ENCODE peak calls at places on chromosomes 2 and 18, in six cellular contexts. One of them, this sample, is unnamed.

GRCh38 chr2:152525277-152525838 is 190.4 kb downstream of the FMNL2 start:
- DNase-seq in neural crest cell: no peak
- DNase-seq in GM06990: no peak
- DNase-seq in B cell: no peak
- DNase-seq in BJ: no peak
- DNase-seq in Peyer's patch: no peak
- DNase-seq in this sample: no peak

GRCh38 chr2:11807156-11808015 is 61.0 kb downstream of the LPIN1 start:
- DNase-seq in B cell: no peak
- DNase-seq in BJ: no peak
- DNase-seq in GM06990: no peak
- DNase-seq in Peyer's patch: no peak
- DNase-seq in neural crest cell: no peak
- DNase-seq in this sample: no peak

GRCh38 chr2:231670892-231671616 is 37.3 kb upstream of the PTMA start:
- DNase-seq in Peyer's patch: peak
- DNase-seq in neural crest cell: no peak
- DNase-seq in BJ: no peak
- DNase-seq in GM06990: no peak
- DNase-seq in B cell: no peak
- DNase-seq in this sample: no peak

GRCh38 chr2:97906309-97906708 is 89.4 kb downstream of the TMEM131 start:
- DNase-seq in Peyer's patch: no peak
- DNase-seq in neural crest cell: no peak
- DNase-seq in B cell: no peak
- DNase-seq in BJ: no peak
- DNase-seq in GM06990: no peak
- DNase-seq in this sample: no peak

GRCh38 chr2:206616141-206616540 is 26.1 kb upstream of the FAM237A start:
- DNase-seq in Peyer's patch: no peak
- DNase-seq in GM06990: no peak
- DNase-seq in B cell: no peak
- DNase-seq in BJ: no peak
- DNase-seq in neural crest cell: no peak
- DNase-seq in this sample: no peak

GRCh38 chr2:37550197-37550596 is 121.2 kb downstream of the CDC42EP3 start:
- DNase-seq in neural crest cell: no peak
- DNase-seq in B cell: no peak
- DNase-seq in BJ: no peak
- DNase-seq in GM06990: no peak
- DNase-seq in Peyer's patch: no peak
- DNase-seq in this sample: no peak

GRCh38 chr2:201182650-201183372 is at the start of gene CASP10:
- DNase-seq in Peyer's patch: no peak
- DNase-seq in B cell: peak
- DNase-seq in neural crest cell: no peak
- DNase-seq in GM06990: peak
- DNase-seq in BJ: no peak
- DNase-seq in this sample: no peak

GRCh38 chr2:30141136-30141535 is 5.7 kb upstream of the YPEL5 start:
- DNase-seq in BJ: no peak
- DNase-seq in B cell: no peak
- DNase-seq in Peyer's patch: no peak
- DNase-seq in GM06990: no peak
- DNase-seq in neural crest cell: no peak
- DNase-seq in this sample: no peak

GRCh38 chr2:100813527-100813926 is 6.4 kb upstream of the NPAS2 start:
- DNase-seq in GM06990: no peak
- DNase-seq in Peyer's patch: no peak
- DNase-seq in neural crest cell: no peak
- DNase-seq in BJ: no peak
- DNase-seq in B cell: no peak
- DNase-seq in this sample: no peak

GRCh38 chr2:100647709-100648108 is 84.9 kb downstream of the PDCL3 start:
- DNase-seq in BJ: no peak
- DNase-seq in B cell: no peak
- DNase-seq in Peyer's patch: no peak
- DNase-seq in neural crest cell: no peak
- DNase-seq in GM06990: no peak
- DNase-seq in this sample: peak

GRCh38 chr2:106885326-106885725 is 641 bp downstream of the ST6GAL2 start:
- DNase-seq in B cell: no peak
- DNase-seq in BJ: no peak
- DNase-seq in neural crest cell: peak
- DNase-seq in GM06990: no peak
- DNase-seq in Peyer's patch: no peak
- DNase-seq in this sample: no peak

GRCh38 chr18:38025433-38026038 is 459.9 kb upstream of the CELF4 start:
- DNase-seq in BJ: no peak
- DNase-seq in GM06990: no peak
- DNase-seq in Peyer's patch: no peak
- DNase-seq in neural crest cell: no peak
- DNase-seq in B cell: no peak
- DNase-seq in this sample: no peak

GRCh38 chr2:137208361-137208973 is 443.1 kb downstream of the THSD7B start:
- DNase-seq in Peyer's patch: no peak
- DNase-seq in B cell: no peak
- DNase-seq in BJ: no peak
- DNase-seq in neural crest cell: no peak
- DNase-seq in GM06990: no peak
- DNase-seq in this sample: no peak

GRCh38 chr18:80009661-80010550 is 21.5 kb upstream of the TXNL4A start:
- DNase-seq in BJ: peak
- DNase-seq in Peyer's patch: no peak
- DNase-seq in GM06990: no peak
- DNase-seq in neural crest cell: no peak
- DNase-seq in B cell: no peak
- DNase-seq in this sample: no peak

GRCh38 chr2:17057109-17058017 is 391.7 kb upstream of the CYRIA start:
- DNase-seq in neural crest cell: no peak
- DNase-seq in BJ: no peak
- DNase-seq in GM06990: no peak
- DNase-seq in B cell: no peak
- DNase-seq in Peyer's patch: no peak
- DNase-seq in this sample: no peak

GRCh38 chr2:104434363-104434792 is 419.5 kb upstream of the POU3F3 start:
- DNase-seq in GM06990: peak
- DNase-seq in Peyer's patch: no peak
- DNase-seq in BJ: no peak
- DNase-seq in B cell: no peak
- DNase-seq in neural crest cell: no peak
- DNase-seq in this sample: no peak

GRCh38 chr2:162368494-162368893 is 24.6 kb downstream of the GCA start:
- DNase-seq in GM06990: no peak
- DNase-seq in B cell: no peak
- DNase-seq in Peyer's patch: no peak
- DNase-seq in BJ: no peak
- DNase-seq in neural crest cell: no peak
- DNase-seq in this sample: no peak

GRCh38 chr2:151498178-151498577 is 88.5 kb downstream of the RIF1 start:
- DNase-seq in neural crest cell: no peak
- DNase-seq in BJ: no peak
- DNase-seq in GM06990: no peak
- DNase-seq in Peyer's patch: no peak
- DNase-seq in B cell: no peak
- DNase-seq in this sample: no peak

GRCh38 chr18:62239475-62239874 is 52.4 kb downstream of the RELCH start:
- DNase-seq in GM06990: no peak
- DNase-seq in B cell: no peak
- DNase-seq in BJ: no peak
- DNase-seq in Peyer's patch: no peak
- DNase-seq in neural crest cell: no peak
- DNase-seq in this sample: no peak

GRCh38 chr2:232463701-232464533 is 8.0 kb downstream of the ALPI start:
- DNase-seq in B cell: no peak
- DNase-seq in Peyer's patch: no peak
- DNase-seq in neural crest cell: no peak
- DNase-seq in GM06990: no peak
- DNase-seq in BJ: no peak
- DNase-seq in this sample: no peak

GRCh38 chr2:147364597-147364996 is 480.2 kb upstream of the ACVR2A start:
- DNase-seq in B cell: no peak
- DNase-seq in neural crest cell: no peak
- DNase-seq in BJ: no peak
- DNase-seq in Peyer's patch: no peak
- DNase-seq in GM06990: peak
- DNase-seq in this sample: no peak

GRCh38 chr18:25113081-25113480 is 238.9 kb downstream of the ZNF521 start:
- DNase-seq in BJ: no peak
- DNase-seq in B cell: no peak
- DNase-seq in Peyer's patch: no peak
- DNase-seq in neural crest cell: no peak
- DNase-seq in GM06990: no peak
- DNase-seq in this sample: no peak

GRCh38 chr2:155708052-155708451 is 624.5 kb downstream of the NR4A2 start:
- DNase-seq in Peyer's patch: no peak
- DNase-seq in neural crest cell: no peak
- DNase-seq in GM06990: no peak
- DNase-seq in B cell: no peak
- DNase-seq in BJ: no peak
- DNase-seq in this sample: no peak

GRCh38 chr2:163374282-163374681 is 361.5 kb downstream of the FIGN start:
- DNase-seq in GM06990: no peak
- DNase-seq in neural crest cell: no peak
- DNase-seq in BJ: no peak
- DNase-seq in B cell: no peak
- DNase-seq in Peyer's patch: no peak
- DNase-seq in this sample: no peak

GRCh38 chr2:226742346-226742745 is 57.3 kb downstream of the IRS1 start:
- DNase-seq in BJ: no peak
- DNase-seq in Peyer's patch: no peak
- DNase-seq in neural crest cell: no peak
- DNase-seq in GM06990: no peak
- DNase-seq in B cell: no peak
- DNase-seq in this sample: no peak

GRCh38 chr2:12957251-12957650 is 240.5 kb downstream of the TRIB2 start:
- DNase-seq in B cell: no peak
- DNase-seq in Peyer's patch: no peak
- DNase-seq in BJ: no peak
- DNase-seq in neural crest cell: no peak
- DNase-seq in GM06990: no peak
- DNase-seq in this sample: no peak

GRCh38 chr2:158009425-158009824 is 92.3 kb upstream of the UPP2 start:
- DNase-seq in B cell: no peak
- DNase-seq in BJ: no peak
- DNase-seq in GM06990: no peak
- DNase-seq in neural crest cell: no peak
- DNase-seq in Peyer's patch: no peak
- DNase-seq in this sample: no peak

GRCh38 chr2:175400975-175401374 is 219.5 kb upstream of the ATP5MC3 start:
- DNase-seq in neural crest cell: no peak
- DNase-seq in Peyer's patch: no peak
- DNase-seq in GM06990: no peak
- DNase-seq in B cell: no peak
- DNase-seq in BJ: no peak
- DNase-seq in this sample: no peak

DNA sequence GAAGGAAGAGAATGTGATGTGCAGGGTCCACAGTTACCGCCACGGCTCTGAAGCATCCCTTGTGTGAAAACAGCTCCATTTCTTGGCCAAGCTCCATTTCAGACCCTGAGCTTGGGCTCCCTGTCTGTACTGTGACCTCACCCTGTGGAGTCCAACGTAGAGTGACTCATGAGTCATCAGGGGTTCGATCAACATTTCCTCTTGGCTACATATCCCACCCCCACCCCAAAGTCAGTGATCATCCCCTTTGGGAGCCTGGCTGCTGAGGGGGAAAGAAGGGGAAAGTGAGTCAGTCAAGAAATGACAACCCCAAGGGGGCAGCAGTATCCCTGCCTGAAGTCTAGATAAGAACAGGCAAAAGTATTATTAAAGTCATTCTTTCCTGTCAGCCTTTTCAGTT is 62.2 kb downstream of the PAPOLG start:
- DNase-seq in neural crest cell: no peak
- DNase-seq in BJ: no peak
- DNase-seq in Peyer's patch: peak
- DNase-seq in GM06990: no peak
- DNase-seq in B cell: peak
- DNase-seq in this sample: no peak
- TF ChIP-seq CTCF in neural crest cell: no peak
- TF ChIP-seq CTCF in BJ: peak
- TF ChIP-seq CTCF in Peyer's patch: no peak
- TF ChIP-seq CTCF in GM06990: peak
- TF ChIP-seq CTCF in B cell: peak
- TF ChIP-seq CTCF in this sample: peak

DNA sequence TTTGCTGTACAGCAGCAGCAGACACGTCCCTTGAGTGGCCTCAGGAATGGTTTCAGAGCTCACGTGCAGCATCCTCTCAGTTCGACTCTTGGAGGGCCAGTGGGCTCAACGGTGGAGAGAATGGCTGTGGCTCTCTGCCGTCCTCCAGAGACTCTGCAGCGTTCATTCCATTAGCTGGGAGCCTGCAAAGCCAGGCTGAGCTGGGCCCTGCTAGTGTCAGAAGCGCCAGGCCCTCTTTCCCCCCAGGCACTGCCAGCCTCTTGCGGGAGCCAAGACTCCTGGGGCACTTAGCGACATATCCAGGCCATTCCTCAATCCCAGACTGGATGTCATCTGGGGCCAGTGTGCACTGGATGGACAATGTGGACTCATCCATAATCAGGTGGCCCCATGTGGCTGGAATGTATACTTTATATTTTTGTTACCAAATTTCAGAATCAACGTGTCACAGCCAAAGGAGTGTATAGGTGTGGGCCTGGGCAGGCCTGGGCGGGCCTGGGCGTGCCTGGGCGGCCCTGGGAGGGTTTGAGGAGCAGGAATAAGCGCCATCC is 125.1 kb upstream of the EPAS1 start:
- DNase-seq in GM06990: no peak
- DNase-seq in B cell: no peak
- DNase-seq in Peyer's patch: no peak
- DNase-seq in BJ: no peak
- DNase-seq in neural crest cell: no peak
- DNase-seq in this sample: no peak
- TF ChIP-seq CTCF in GM06990: no peak
- TF ChIP-seq CTCF in B cell: no peak
- TF ChIP-seq CTCF in Peyer's patch: no peak
- TF ChIP-seq CTCF in BJ: peak
- TF ChIP-seq CTCF in neural crest cell: no peak
- TF ChIP-seq CTCF in this sample: no peak

GRCh38 chr2:185738679-185739472 is at the start of gene FSIP2:
- DNase-seq in neural crest cell: peak
- DNase-seq in BJ: no peak
- DNase-seq in B cell: no peak
- DNase-seq in Peyer's patch: no peak
- DNase-seq in GM06990: peak
- DNase-seq in this sample: peak
- TF ChIP-seq CTCF in neural crest cell: peak
- TF ChIP-seq CTCF in BJ: peak
- TF ChIP-seq CTCF in B cell: peak
- TF ChIP-seq CTCF in Peyer's patch: peak
- TF ChIP-seq CTCF in GM06990: peak
- TF ChIP-seq CTCF in this sample: peak

DNA sequence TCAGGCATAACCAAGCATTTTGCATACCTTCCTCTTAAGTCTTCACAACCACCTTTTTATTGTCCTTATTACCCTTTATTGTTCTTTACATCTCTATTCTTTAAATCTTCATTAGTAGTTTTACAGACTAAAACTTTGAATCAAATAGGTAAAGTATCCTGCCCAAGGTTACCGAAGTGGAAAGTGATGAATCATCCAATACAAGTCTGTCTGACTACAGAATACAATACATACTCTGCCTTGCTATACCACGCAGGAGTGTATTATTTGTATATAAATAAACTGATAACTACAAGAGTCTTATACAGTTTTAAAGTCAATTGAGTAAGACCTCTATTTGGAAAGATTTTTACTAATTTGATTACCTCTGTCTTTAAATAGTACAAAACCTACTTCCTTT is 196.0 kb downstream of the ZEB2 start:
- DNase-seq in neural crest cell: no peak
- DNase-seq in GM06990: no peak
- DNase-seq in Peyer's patch: no peak
- DNase-seq in BJ: no peak
- DNase-seq in B cell: no peak
- DNase-seq in this sample: no peak
- TF ChIP-seq CTCF in neural crest cell: no peak
- TF ChIP-seq CTCF in GM06990: no peak
- TF ChIP-seq CTCF in Peyer's patch: no peak
- TF ChIP-seq CTCF in BJ: no peak
- TF ChIP-seq CTCF in B cell: no peak
- TF ChIP-seq CTCF in this sample: no peak

This sample was measured in osteocyte.